ENCODE peak calls at places on chromosomes 3 and 15, in four cellular contexts. One of them, this sample, is unnamed. For H3K36me3, the result is how much of the 10 kb centered on the place peaks cover.

GRCh38 chr3:134869153-134869726 is 74.2 kb downstream of the EPHB1 start:
- DNase-seq in cardiac muscle cell: no peak
- DNase-seq in upper lobe of left lung: no peak
- DNase-seq in endothelial cell of umbilical vein: no peak
- DNase-seq in this sample: peak

GRCh38 chr3:196778755-196779154 is 39.1 kb downstream of the PAK2 start:
- DNase-seq in cardiac muscle cell: peak
- DNase-seq in upper lobe of left lung: no peak
- DNase-seq in endothelial cell of umbilical vein: peak
- DNase-seq in this sample: no peak

GRCh38 chr3:40980467-40980866 is 218.8 kb upstream of the CTNNB1 start:
- DNase-seq in cardiac muscle cell: no peak
- DNase-seq in upper lobe of left lung: no peak
- DNase-seq in endothelial cell of umbilical vein: no peak
- DNase-seq in this sample: no peak

GRCh38 chr15:29401644-29402043 is 132.0 kb upstream of the NSMCE3 start:
- DNase-seq in cardiac muscle cell: no peak
- DNase-seq in upper lobe of left lung: no peak
- DNase-seq in endothelial cell of umbilical vein: no peak
- DNase-seq in this sample: no peak

GRCh38 chr3:46029953-46030543 is 2.8 kb upstream of the XCR1 start:
- DNase-seq in cardiac muscle cell: no peak
- DNase-seq in upper lobe of left lung: no peak
- DNase-seq in endothelial cell of umbilical vein: no peak
- DNase-seq in this sample: no peak

GRCh38 chr3:71066849-71067261 is 516.7 kb downstream of the FOXP1 start:
- DNase-seq in cardiac muscle cell: peak
- DNase-seq in upper lobe of left lung: no peak
- DNase-seq in endothelial cell of umbilical vein: peak
- DNase-seq in this sample: peak

GRCh38 chr3:81732642-81733041 is 28.8 kb downstream of the GBE1 start:
- DNase-seq in cardiac muscle cell: no peak
- DNase-seq in upper lobe of left lung: no peak
- DNase-seq in endothelial cell of umbilical vein: no peak
- DNase-seq in this sample: no peak

GRCh38 chr3:134636406-134636805 is 14.4 kb downstream of the KY start:
- DNase-seq in cardiac muscle cell: no peak
- DNase-seq in upper lobe of left lung: no peak
- DNase-seq in endothelial cell of umbilical vein: no peak
- DNase-seq in this sample: no peak

GRCh38 chr15:94125131-94125530 is 106.2 kb upstream of the MCTP2 start:
- DNase-seq in cardiac muscle cell: no peak
- DNase-seq in upper lobe of left lung: no peak
- DNase-seq in endothelial cell of umbilical vein: no peak
- DNase-seq in this sample: no peak

GRCh38 chr3:73926360-73927202 is 301.8 kb upstream of the PDZRN3 start:
- DNase-seq in cardiac muscle cell: no peak
- DNase-seq in upper lobe of left lung: no peak
- DNase-seq in endothelial cell of umbilical vein: no peak
- DNase-seq in this sample: no peak

GRCh38 chr15:70833897-70834765 is 19.8 kb downstream of the LARP6 start:
- DNase-seq in cardiac muscle cell: peak
- DNase-seq in upper lobe of left lung: no peak
- DNase-seq in endothelial cell of umbilical vein: peak
- DNase-seq in this sample: peak
- H3K4me3 ChIP-seq in cardiac muscle cell: no peak
- H3K4me3 ChIP-seq in upper lobe of left lung: no peak
- H3K4me3 ChIP-seq in endothelial cell of umbilical vein: no peak
- H3K4me3 ChIP-seq in this sample: no peak

GRCh38 chr3:12932347-12932746 is 91.0 kb upstream of the RPL32 start:
- DNase-seq in cardiac muscle cell: no peak
- DNase-seq in upper lobe of left lung: peak
- DNase-seq in endothelial cell of umbilical vein: no peak
- DNase-seq in this sample: no peak

GRCh38 chr3:12932754-12933153 is 91.4 kb upstream of the RPL32 start:
- DNase-seq in cardiac muscle cell: no peak
- DNase-seq in upper lobe of left lung: peak
- DNase-seq in endothelial cell of umbilical vein: no peak
- DNase-seq in this sample: no peak

GRCh38 chr3:12935023-12935860 is 93.9 kb upstream of the RPL32 start:
- DNase-seq in cardiac muscle cell: no peak
- DNase-seq in upper lobe of left lung: peak
- DNase-seq in endothelial cell of umbilical vein: no peak
- DNase-seq in this sample: no peak

GRCh38 chr3:12934431-12934830 is 93.1 kb upstream of the RPL32 start:
- DNase-seq in cardiac muscle cell: peak
- DNase-seq in upper lobe of left lung: no peak
- DNase-seq in endothelial cell of umbilical vein: no peak
- DNase-seq in this sample: peak

GRCh38 chr3:12933901-12934300 is 92.5 kb upstream of the RPL32 start:
- DNase-seq in cardiac muscle cell: no peak
- DNase-seq in upper lobe of left lung: no peak
- DNase-seq in endothelial cell of umbilical vein: no peak
- DNase-seq in this sample: no peak
- H3K36me3 ChIP-seq in cardiac muscle cell: under half
- H3K36me3 ChIP-seq in upper lobe of left lung: half or more
- H3K36me3 ChIP-seq in endothelial cell of umbilical vein: under half
- H3K36me3 ChIP-seq in this sample: under half

DNA sequence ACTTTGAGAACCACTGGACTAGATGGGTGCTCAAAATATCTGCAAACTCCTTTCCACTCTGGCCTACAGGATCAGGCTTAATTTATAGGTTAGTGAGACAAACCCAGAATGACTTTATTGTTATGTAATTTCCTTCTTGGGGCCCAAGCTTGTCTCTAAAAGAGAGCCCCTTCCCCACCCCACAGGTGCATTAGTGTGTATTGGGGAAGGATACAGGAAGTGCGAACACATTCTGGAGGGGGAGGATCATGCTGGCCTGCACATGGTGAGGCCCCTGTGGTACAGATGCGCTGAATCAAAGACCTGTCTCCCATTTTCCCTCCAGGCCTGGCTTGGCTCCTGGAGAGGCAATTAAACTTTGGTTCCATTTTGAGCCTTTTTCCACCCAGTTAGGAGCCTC is 273.1 kb upstream of the LRTM1 start:
- DNase-seq in cardiac muscle cell: no peak
- DNase-seq in upper lobe of left lung: no peak
- DNase-seq in endothelial cell of umbilical vein: no peak
- DNase-seq in this sample: no peak
- H3K27ac ChIP-seq in cardiac muscle cell: no peak
- H3K27ac ChIP-seq in upper lobe of left lung: no peak
- H3K27ac ChIP-seq in endothelial cell of umbilical vein: no peak
- H3K27ac ChIP-seq in this sample: no peak

GRCh38 chr3:53484979-53485378 is 9.4 kb upstream of the CACNA1D start:
- DNase-seq in cardiac muscle cell: no peak
- DNase-seq in upper lobe of left lung: no peak
- DNase-seq in endothelial cell of umbilical vein: no peak
- DNase-seq in this sample: no peak
- H3K4me3 ChIP-seq in cardiac muscle cell: no peak
- H3K4me3 ChIP-seq in upper lobe of left lung: no peak
- H3K4me3 ChIP-seq in endothelial cell of umbilical vein: no peak
- H3K4me3 ChIP-seq in this sample: no peak

DNA sequence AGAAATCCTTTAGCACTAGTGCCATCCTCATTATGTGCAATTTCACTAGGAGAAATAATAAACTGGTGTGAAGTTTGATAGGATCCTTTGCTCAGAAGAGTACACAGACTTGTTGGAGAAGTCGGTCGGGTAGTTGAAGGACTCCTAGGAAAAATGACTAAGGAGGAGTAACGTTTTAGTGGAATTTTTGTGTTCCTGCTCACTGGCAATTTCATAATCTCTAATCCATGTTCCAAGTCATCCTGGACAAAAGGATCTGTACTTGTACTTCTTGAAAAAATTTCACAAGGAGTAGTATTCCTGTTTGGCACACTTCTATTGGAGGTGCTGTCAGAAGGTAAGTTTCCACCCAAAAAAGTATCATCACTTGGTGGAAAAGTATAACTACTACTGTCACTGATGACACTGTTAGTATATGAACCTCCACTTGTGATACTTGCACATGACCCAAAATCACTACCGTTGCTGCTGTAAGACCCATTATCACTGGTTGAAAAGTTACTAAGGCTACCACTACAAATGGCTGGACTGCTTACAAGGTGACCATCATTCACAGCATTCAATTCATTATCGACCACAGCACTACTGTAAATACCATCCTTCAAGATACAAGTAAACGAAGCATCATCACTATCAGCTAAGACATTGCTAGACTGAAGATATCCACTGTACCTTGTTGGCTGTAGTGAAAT is 77.4 kb downstream of the NEDD4 start:
- DNase-seq in cardiac muscle cell: peak
- DNase-seq in upper lobe of left lung: no peak
- DNase-seq in endothelial cell of umbilical vein: no peak
- DNase-seq in this sample: no peak
- H3K36me3 ChIP-seq in cardiac muscle cell: under half
- H3K36me3 ChIP-seq in upper lobe of left lung: under half
- H3K36me3 ChIP-seq in endothelial cell of umbilical vein: under half
- H3K36me3 ChIP-seq in this sample: under half

DNA sequence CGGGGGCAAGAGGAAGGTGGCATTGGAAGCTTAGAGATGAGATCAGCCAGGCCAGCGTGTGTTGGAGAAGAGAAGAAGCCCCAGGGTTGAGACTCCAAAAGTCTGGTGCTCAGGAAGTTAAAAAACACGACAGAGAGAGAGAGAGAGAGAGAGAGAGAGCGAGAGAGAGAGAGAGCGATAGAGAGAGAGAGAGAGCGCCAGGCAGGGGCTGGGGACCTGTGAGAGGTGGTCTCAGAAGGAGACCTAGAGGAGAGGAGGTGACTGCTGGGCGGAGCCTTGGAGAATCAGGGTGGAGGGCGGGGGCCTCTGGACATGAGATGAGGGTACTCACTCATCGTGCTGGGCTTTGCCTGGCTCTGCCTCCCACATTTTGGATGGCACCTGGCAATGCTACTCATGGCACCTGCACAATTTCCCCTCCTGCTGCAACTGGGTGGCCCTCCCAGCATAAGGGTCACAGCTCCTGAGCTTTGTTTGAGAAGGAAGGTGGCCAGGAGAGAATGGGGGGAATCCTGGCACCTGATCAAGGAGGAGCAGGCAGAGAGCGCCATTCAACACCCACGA is 51.0 kb downstream of the FBLN2 start:
- DNase-seq in cardiac muscle cell: no peak
- DNase-seq in upper lobe of left lung: no peak
- DNase-seq in endothelial cell of umbilical vein: no peak
- DNase-seq in this sample: no peak
- H3K27ac ChIP-seq in cardiac muscle cell: no peak
- H3K27ac ChIP-seq in upper lobe of left lung: no peak
- H3K27ac ChIP-seq in endothelial cell of umbilical vein: no peak
- H3K27ac ChIP-seq in this sample: no peak

GRCh38 chr15:101187820-101188516 is 63.9 kb downstream of the CHSY1 start:
- DNase-seq in cardiac muscle cell: peak
- DNase-seq in upper lobe of left lung: no peak
- DNase-seq in endothelial cell of umbilical vein: peak
- DNase-seq in this sample: no peak

GRCh38 chr15:101190196-101190595 is 61.7 kb downstream of the CHSY1 start:
- DNase-seq in cardiac muscle cell: no peak
- DNase-seq in upper lobe of left lung: no peak
- DNase-seq in endothelial cell of umbilical vein: no peak
- DNase-seq in this sample: no peak

GRCh38 chr15:101189708-101190107 is 62.1 kb downstream of the CHSY1 start:
- DNase-seq in cardiac muscle cell: no peak
- DNase-seq in upper lobe of left lung: no peak
- DNase-seq in endothelial cell of umbilical vein: no peak
- DNase-seq in this sample: no peak

GRCh38 chr15:101188517-101189340 is 63.1 kb downstream of the CHSY1 start:
- DNase-seq in cardiac muscle cell: peak
- DNase-seq in upper lobe of left lung: peak
- DNase-seq in endothelial cell of umbilical vein: peak
- DNase-seq in this sample: no peak

GRCh38 chr15:101189341-101189679 is 62.5 kb downstream of the CHSY1 start:
- DNase-seq in cardiac muscle cell: peak
- DNase-seq in upper lobe of left lung: no peak
- DNase-seq in endothelial cell of umbilical vein: no peak
- DNase-seq in this sample: no peak
- H3K4me3 ChIP-seq in cardiac muscle cell: no peak
- H3K4me3 ChIP-seq in upper lobe of left lung: no peak
- H3K4me3 ChIP-seq in endothelial cell of umbilical vein: no peak
- H3K4me3 ChIP-seq in this sample: peak

This sample was measured in ascending aorta.